ENCODE peak calls at places on chromosome 2, in eight cellular contexts. One of them, this sample, is unnamed.
A peak's percentile ranks its signal among the peaks of the same experiment; 100 is the strongest.

GRCh38 chr2:43220982-43221659 is 5.3 kb downstream of the ZFP36L2 start:
- DNase-seq in breast epithelium: no peak
- DNase-seq in A549: no peak
- DNase-seq in pancreas: peak; percentile 61
- DNase-seq in AG10803: peak; percentile 91
- DNase-seq in GM23338: peak; percentile 76
- DNase-seq in heart right ventricle: peak; percentile 71
- DNase-seq in Peyer's patch: peak; percentile 61
- DNase-seq in this sample: peak; percentile 94

GRCh38 chr2:1455466-1455865 is 42.2 kb downstream of the TPO start:
- DNase-seq in heart right ventricle: no peak
- DNase-seq in breast epithelium: no peak
- DNase-seq in Peyer's patch: no peak
- DNase-seq in GM23338: no peak
- DNase-seq in pancreas: no peak
- DNase-seq in A549: no peak
- DNase-seq in AG10803: peak; percentile 63
- DNase-seq in this sample: no peak

GRCh38 chr2:190099890-190100289 is 37.4 kb upstream of the MSTN start:
- DNase-seq in AG10803: no peak
- DNase-seq in GM23338: no peak
- DNase-seq in A549: no peak
- DNase-seq in Peyer's patch: no peak
- DNase-seq in heart right ventricle: no peak
- DNase-seq in breast epithelium: no peak
- DNase-seq in pancreas: no peak
- DNase-seq in this sample: no peak

GRCh38 chr2:142840438-142840837 is 37.0 kb upstream of the KYNU start:
- DNase-seq in A549: no peak
- DNase-seq in heart right ventricle: no peak
- DNase-seq in Peyer's patch: no peak
- DNase-seq in AG10803: no peak
- DNase-seq in pancreas: no peak
- DNase-seq in breast epithelium: no peak
- DNase-seq in GM23338: no peak
- DNase-seq in this sample: no peak

GRCh38 chr2:9897331-9897737 is 54.1 kb downstream of the TAF1B start:
- DNase-seq in AG10803: peak; percentile 93
- DNase-seq in Peyer's patch: peak; percentile 18
- DNase-seq in heart right ventricle: peak; percentile 23
- DNase-seq in pancreas: peak; percentile 42
- DNase-seq in GM23338: no peak
- DNase-seq in breast epithelium: peak; percentile 66
- DNase-seq in A549: peak; percentile 46
- DNase-seq in this sample: peak; percentile 95

GRCh38 chr2:25265802-25266201 is 75.9 kb downstream of the DNMT3A start:
- DNase-seq in Peyer's patch: no peak
- DNase-seq in A549: no peak
- DNase-seq in GM23338: no peak
- DNase-seq in pancreas: no peak
- DNase-seq in AG10803: no peak
- DNase-seq in heart right ventricle: no peak
- DNase-seq in breast epithelium: no peak
- DNase-seq in this sample: no peak

GRCh38 chr2:231296401-231296800 is 98.0 kb downstream of the ARMC9 start:
- DNase-seq in Peyer's patch: no peak
- DNase-seq in GM23338: no peak
- DNase-seq in heart right ventricle: no peak
- DNase-seq in AG10803: no peak
- DNase-seq in breast epithelium: no peak
- DNase-seq in A549: no peak
- DNase-seq in pancreas: no peak
- DNase-seq in this sample: no peak

GRCh38 chr2:18440777-18441176 is 119.7 kb downstream of the RDH14 start:
- DNase-seq in A549: no peak
- DNase-seq in heart right ventricle: no peak
- DNase-seq in pancreas: no peak
- DNase-seq in breast epithelium: no peak
- DNase-seq in GM23338: no peak
- DNase-seq in Peyer's patch: no peak
- DNase-seq in AG10803: no peak
- DNase-seq in this sample: no peak

GRCh38 chr2:1974391-1974790 is 230.1 kb upstream of the PXDN start:
- DNase-seq in AG10803: peak; percentile 37
- DNase-seq in Peyer's patch: no peak
- DNase-seq in pancreas: no peak
- DNase-seq in A549: peak; percentile 52
- DNase-seq in GM23338: no peak
- DNase-seq in breast epithelium: no peak
- DNase-seq in heart right ventricle: no peak
- DNase-seq in this sample: peak; percentile 98

GRCh38 chr2:70982971-70983370 is 4.5 kb downstream of the ANKRD53 start:
- DNase-seq in A549: no peak
- DNase-seq in heart right ventricle: no peak
- DNase-seq in Peyer's patch: no peak
- DNase-seq in breast epithelium: peak; percentile 9
- DNase-seq in pancreas: no peak
- DNase-seq in GM23338: no peak
- DNase-seq in AG10803: no peak
- DNase-seq in this sample: no peak

GRCh38 chr2:98385050-98385699 is 38.9 kb downstream of the CNGA3 start:
- DNase-seq in AG10803: peak; percentile 69
- DNase-seq in GM23338: peak; percentile 91
- DNase-seq in Peyer's patch: peak; percentile 61
- DNase-seq in A549: peak; percentile 76
- DNase-seq in pancreas: peak; percentile 56
- DNase-seq in heart right ventricle: peak; percentile 73
- DNase-seq in breast epithelium: peak; percentile 77
- DNase-seq in this sample: peak; percentile 64

GRCh38 chr2:230953843-230954242 is 28.8 kb upstream of the GPR55 start:
- DNase-seq in A549: no peak
- DNase-seq in heart right ventricle: no peak
- DNase-seq in GM23338: no peak
- DNase-seq in pancreas: no peak
- DNase-seq in AG10803: no peak
- DNase-seq in Peyer's patch: no peak
- DNase-seq in breast epithelium: no peak
- DNase-seq in this sample: no peak

GRCh38 chr2:131413148-131413747 is 49.3 kb upstream of the RAB6D start:
- DNase-seq in pancreas: no peak
- DNase-seq in Peyer's patch: no peak
- DNase-seq in AG10803: peak; percentile 53
- DNase-seq in breast epithelium: no peak
- DNase-seq in GM23338: peak; percentile 60
- DNase-seq in A549: peak; percentile 53
- DNase-seq in heart right ventricle: no peak
- DNase-seq in this sample: peak; percentile 71

GRCh38 chr2:230671117-230671516 is 41.5 kb upstream of the CAB39 start:
- DNase-seq in pancreas: no peak
- DNase-seq in breast epithelium: no peak
- DNase-seq in heart right ventricle: no peak
- DNase-seq in AG10803: peak; percentile 48
- DNase-seq in GM23338: no peak
- DNase-seq in A549: no peak
- DNase-seq in Peyer's patch: no peak
- DNase-seq in this sample: peak; percentile 78

GRCh38 chr2:171279983-171280790 is 119.5 kb upstream of the TLK1 start:
- DNase-seq in Peyer's patch: no peak
- DNase-seq in breast epithelium: no peak
- DNase-seq in AG10803: no peak
- DNase-seq in A549: no peak
- DNase-seq in pancreas: no peak
- DNase-seq in heart right ventricle: no peak
- DNase-seq in GM23338: no peak
- DNase-seq in this sample: no peak

GRCh38 chr2:42459296-42459695 is 34.5 kb downstream of the KCNG3 start:
- DNase-seq in Peyer's patch: no peak
- DNase-seq in pancreas: no peak
- DNase-seq in GM23338: no peak
- DNase-seq in AG10803: no peak
- DNase-seq in A549: no peak
- DNase-seq in breast epithelium: no peak
- DNase-seq in heart right ventricle: no peak
- DNase-seq in this sample: no peak

GRCh38 chr2:25808006-25808383 is 70.3 kb downstream of the ASXL2 start:
- DNase-seq in AG10803: peak; percentile 69
- DNase-seq in Peyer's patch: no peak
- DNase-seq in breast epithelium: no peak
- DNase-seq in A549: no peak
- DNase-seq in GM23338: no peak
- DNase-seq in heart right ventricle: no peak
- DNase-seq in pancreas: no peak
- DNase-seq in this sample: peak; percentile 5

GRCh38 chr2:7053650-7054262 is 136.5 kb downstream of the RNF144A start:
- DNase-seq in AG10803: no peak
- DNase-seq in heart right ventricle: no peak
- DNase-seq in Peyer's patch: no peak
- DNase-seq in GM23338: no peak
- DNase-seq in breast epithelium: no peak
- DNase-seq in A549: no peak
- DNase-seq in pancreas: peak; percentile 79
- DNase-seq in this sample: no peak

GRCh38 chr2:173395567-173396351 is 41.1 kb downstream of the CDCA7 start:
- DNase-seq in A549: no peak
- DNase-seq in heart right ventricle: no peak
- DNase-seq in AG10803: no peak
- DNase-seq in pancreas: no peak
- DNase-seq in GM23338: no peak
- DNase-seq in Peyer's patch: no peak
- DNase-seq in breast epithelium: no peak
- DNase-seq in this sample: no peak

GRCh38 chr2:42752299-42752698 is 11.6 kb downstream of the OXER1 start:
- DNase-seq in heart right ventricle: no peak
- DNase-seq in GM23338: no peak
- DNase-seq in pancreas: no peak
- DNase-seq in breast epithelium: no peak
- DNase-seq in Peyer's patch: peak; percentile 75
- DNase-seq in A549: no peak
- DNase-seq in AG10803: no peak
- DNase-seq in this sample: no peak

GRCh38 chr2:217058791-217059755 is 199.2 kb upstream of the TNP1 start:
- DNase-seq in GM23338: no peak
- DNase-seq in breast epithelium: no peak
- DNase-seq in AG10803: no peak
- DNase-seq in heart right ventricle: no peak
- DNase-seq in pancreas: no peak
- DNase-seq in A549: no peak
- DNase-seq in Peyer's patch: no peak
- DNase-seq in this sample: no peak
- TF ChIP-seq CTCF in GM23338: peak; percentile 31
- TF ChIP-seq CTCF in breast epithelium: no peak
- TF ChIP-seq CTCF in AG10803: no peak
- TF ChIP-seq CTCF in heart right ventricle: no peak
- TF ChIP-seq CTCF in pancreas: no peak
- TF ChIP-seq CTCF in A549: no peak
- TF ChIP-seq CTCF in Peyer's patch: no peak
- TF ChIP-seq CTCF in this sample: no peak

DNA sequence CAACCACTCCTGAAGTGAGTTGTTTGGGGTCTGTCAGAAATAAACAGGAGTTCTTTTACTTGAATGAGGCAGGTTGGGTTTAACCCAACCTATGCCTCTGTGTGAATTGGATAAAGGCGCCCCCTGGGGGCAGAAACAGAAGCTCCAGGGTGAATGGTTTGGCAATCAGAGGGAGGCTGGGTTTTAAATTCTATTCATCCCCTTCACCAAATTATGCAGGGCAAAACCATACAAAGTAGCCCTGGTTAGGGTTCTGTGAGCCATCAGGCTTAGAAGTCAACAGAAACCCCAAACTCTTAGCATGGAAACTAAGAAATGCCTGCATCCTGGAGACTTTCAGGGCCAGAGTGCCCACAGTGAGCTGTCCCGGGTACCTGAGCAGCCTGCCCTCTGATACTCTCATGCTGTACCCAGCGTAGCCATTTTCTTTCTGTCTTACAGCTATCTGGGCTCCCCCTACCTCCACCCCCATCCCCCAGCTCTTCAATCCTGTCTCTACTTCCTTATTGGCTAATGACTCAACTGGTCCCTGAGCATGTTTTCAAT is 241.5 kb downstream of the ICOS start:
- DNase-seq in A549: peak; percentile 16
- DNase-seq in Peyer's patch: peak; percentile 32
- DNase-seq in heart right ventricle: peak; percentile 52
- DNase-seq in AG10803: peak; percentile 4
- DNase-seq in GM23338: peak; percentile 73
- DNase-seq in breast epithelium: no peak
- DNase-seq in pancreas: no peak
- DNase-seq in this sample: no peak
- TF ChIP-seq CTCF in A549: peak; percentile 39
- TF ChIP-seq CTCF in Peyer's patch: no peak
- TF ChIP-seq CTCF in heart right ventricle: peak; percentile 46
- TF ChIP-seq CTCF in AG10803: peak; percentile 53
- TF ChIP-seq CTCF in GM23338: peak; percentile 78
- TF ChIP-seq CTCF in breast epithelium: peak; percentile 46
- TF ChIP-seq CTCF in pancreas: peak; percentile 29
- TF ChIP-seq CTCF in this sample: peak; percentile 34

DNA sequence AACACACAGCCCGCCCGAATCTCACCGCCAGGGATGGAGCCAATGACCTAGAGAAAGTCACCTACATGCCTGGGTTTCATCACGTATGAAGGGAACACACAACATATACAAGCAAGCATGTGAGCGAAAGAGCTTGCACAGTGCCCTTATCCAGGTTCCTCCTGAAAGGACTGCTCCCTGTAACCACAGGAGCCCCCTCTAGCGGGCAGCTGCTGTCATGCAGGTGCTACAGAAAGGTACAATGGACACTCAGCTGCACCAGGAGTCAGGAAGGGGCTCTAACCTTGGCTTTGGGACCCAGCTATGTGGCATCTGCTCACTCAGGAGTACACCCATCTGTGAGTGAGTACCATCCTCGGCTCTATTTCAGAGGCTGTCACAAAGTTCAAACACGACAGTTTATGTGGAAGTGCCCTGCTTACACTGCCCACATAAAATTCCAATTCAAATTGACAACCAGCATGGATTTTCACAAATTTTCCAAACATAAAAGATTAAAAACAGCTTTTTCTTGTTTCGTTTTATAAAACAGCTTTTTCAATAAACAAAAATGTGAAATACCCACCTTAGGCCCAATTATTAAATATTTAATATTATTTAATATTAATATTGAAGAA is 3.5 kb downstream of the NDUFA10 start:
- DNase-seq in GM23338: peak; percentile 92
- DNase-seq in Peyer's patch: peak; percentile 62
- DNase-seq in breast epithelium: peak; percentile 70
- DNase-seq in pancreas: peak; percentile 38
- DNase-seq in AG10803: peak; percentile 40
- DNase-seq in heart right ventricle: peak; percentile 61
- DNase-seq in A549: peak; percentile 69
- DNase-seq in this sample: peak; percentile 60
- TF ChIP-seq CTCF in GM23338: peak; percentile 85
- TF ChIP-seq CTCF in Peyer's patch: no peak
- TF ChIP-seq CTCF in breast epithelium: peak; percentile 49
- TF ChIP-seq CTCF in pancreas: peak; percentile 46
- TF ChIP-seq CTCF in AG10803: peak; percentile 85
- TF ChIP-seq CTCF in heart right ventricle: peak; percentile 57
- TF ChIP-seq CTCF in A549: peak; percentile 67
- TF ChIP-seq CTCF in this sample: peak; percentile 98

GRCh38 chr2:137050949-137051348 is 285.6 kb downstream of the THSD7B start:
- DNase-seq in A549: peak; percentile 5
- DNase-seq in AG10803: peak; percentile 1
- DNase-seq in pancreas: no peak
- DNase-seq in Peyer's patch: no peak
- DNase-seq in heart right ventricle: no peak
- DNase-seq in GM23338: peak; percentile 47
- DNase-seq in breast epithelium: no peak
- DNase-seq in this sample: no peak
- TF ChIP-seq CTCF in A549: no peak
- TF ChIP-seq CTCF in AG10803: peak; percentile 9
- TF ChIP-seq CTCF in pancreas: no peak
- TF ChIP-seq CTCF in Peyer's patch: no peak
- TF ChIP-seq CTCF in heart right ventricle: no peak
- TF ChIP-seq CTCF in GM23338: no peak
- TF ChIP-seq CTCF in breast epithelium: no peak
- TF ChIP-seq CTCF in this sample: no peak